ENCODE peak calls at places on chromosomes 16 and 17, in six cellular contexts. One of them, this sample, is unnamed.

GRCh38 chr17:41717408-41718286 is 5.5 kb downstream of the GAST start:
- DNase-seq in IMR-90: peak; percentile 33
- DNase-seq in mesenchymal stem cell: peak; percentile 59
- DNase-seq in H9: no peak
- DNase-seq in H1: no peak
- DNase-seq in trophoblast cell: peak; percentile 85
- DNase-seq in this sample: no peak

GRCh38 chr17:35864853-35865252 is 3.8 kb downstream of the HEATR9 start:
- DNase-seq in IMR-90: no peak
- DNase-seq in mesenchymal stem cell: no peak
- DNase-seq in H9: no peak
- DNase-seq in H1: no peak
- DNase-seq in trophoblast cell: no peak
- DNase-seq in this sample: no peak

GRCh38 chr17:47230864-47231263 is 21.7 kb downstream of the MYL4 start:
- DNase-seq in IMR-90: no peak
- DNase-seq in mesenchymal stem cell: no peak
- DNase-seq in H9: no peak
- DNase-seq in H1: no peak
- DNase-seq in trophoblast cell: no peak
- DNase-seq in this sample: no peak

GRCh38 chr16:11107781-11108465 is 148.1 kb downstream of the SOCS1 start:
- DNase-seq in IMR-90: peak; percentile 90
- DNase-seq in mesenchymal stem cell: peak; percentile 94
- DNase-seq in H9: no peak
- DNase-seq in H1: no peak
- DNase-seq in trophoblast cell: no peak
- DNase-seq in this sample: no peak

GRCh38 chr16:71421911-71422310 is 19.9 kb downstream of the TLE7 start:
- DNase-seq in IMR-90: no peak
- DNase-seq in mesenchymal stem cell: no peak
- DNase-seq in H9: peak; percentile 71
- DNase-seq in H1: no peak
- DNase-seq in trophoblast cell: peak; percentile 56
- DNase-seq in this sample: no peak

GRCh38 chr17:46198233-46198632 is 5.0 kb upstream of the KANSL1 start:
- DNase-seq in IMR-90: no peak
- DNase-seq in mesenchymal stem cell: no peak
- DNase-seq in H9: no peak
- DNase-seq in H1: no peak
- DNase-seq in trophoblast cell: no peak
- DNase-seq in this sample: no peak

GRCh38 chr17:80727409-80727755 is 182.7 kb downstream of the RPTOR start:
- DNase-seq in IMR-90: no peak
- DNase-seq in mesenchymal stem cell: no peak
- DNase-seq in H9: no peak
- DNase-seq in H1: no peak
- DNase-seq in trophoblast cell: no peak
- DNase-seq in this sample: no peak

GRCh38 chr17:29115906-29116651 is 64.1 kb downstream of the MYO18A start:
- DNase-seq in IMR-90: peak; percentile 55
- DNase-seq in mesenchymal stem cell: peak; percentile 69
- DNase-seq in H9: peak; percentile 90
- DNase-seq in H1: peak; percentile 70
- DNase-seq in trophoblast cell: peak; percentile 29
- DNase-seq in this sample: no peak

GRCh38 chr17:9557356-9557755 is 18.3 kb downstream of the STX8 start:
- DNase-seq in IMR-90: peak; percentile 13
- DNase-seq in mesenchymal stem cell: peak; percentile 71
- DNase-seq in H9: no peak
- DNase-seq in H1: no peak
- DNase-seq in trophoblast cell: peak; percentile 75
- DNase-seq in this sample: no peak

GRCh38 chr17:3505008-3505407 is 29.2 kb downstream of the ASPA start:
- DNase-seq in IMR-90: no peak
- DNase-seq in mesenchymal stem cell: no peak
- DNase-seq in H9: no peak
- DNase-seq in H1: no peak
- DNase-seq in trophoblast cell: no peak
- DNase-seq in this sample: no peak

GRCh38 chr16:27529962-27530361 is 19.8 kb downstream of the GTF3C1 start:
- DNase-seq in IMR-90: peak; percentile 82
- DNase-seq in mesenchymal stem cell: peak; percentile 57
- DNase-seq in H9: no peak
- DNase-seq in H1: no peak
- DNase-seq in trophoblast cell: no peak
- DNase-seq in this sample: no peak

GRCh38 chr17:29571883-29572681 is 3.6 kb downstream of the TP53I13 start:
- DNase-seq in IMR-90: no peak
- DNase-seq in mesenchymal stem cell: no peak
- DNase-seq in H9: peak; percentile 35
- DNase-seq in H1: no peak
- DNase-seq in trophoblast cell: peak; percentile 19
- DNase-seq in this sample: no peak

GRCh38 chr17:62692721-62693431 is 65.4 kb downstream of the MRC2 start:
- DNase-seq in IMR-90: no peak
- DNase-seq in mesenchymal stem cell: peak; percentile 36
- DNase-seq in H9: peak; percentile 86
- DNase-seq in H1: no peak
- DNase-seq in trophoblast cell: peak; percentile 18
- DNase-seq in this sample: no peak

GRCh38 chr17:73090396-73091202 is 1.9 kb downstream of the SLC39A11 start:
- DNase-seq in IMR-90: no peak
- DNase-seq in mesenchymal stem cell: no peak
- DNase-seq in H9: no peak
- DNase-seq in H1: no peak
- DNase-seq in trophoblast cell: no peak
- DNase-seq in this sample: no peak

GRCh38 chr17:42201155-42201772 is 7.0 kb upstream of the GHDC start:
- DNase-seq in IMR-90: no peak
- DNase-seq in mesenchymal stem cell: no peak
- DNase-seq in H9: no peak
- DNase-seq in H1: no peak
- DNase-seq in trophoblast cell: no peak
- DNase-seq in this sample: no peak

GRCh38 chr17:9468937-9469336 is 106.7 kb downstream of the STX8 start:
- DNase-seq in IMR-90: no peak
- DNase-seq in mesenchymal stem cell: no peak
- DNase-seq in H9: no peak
- DNase-seq in H1: no peak
- DNase-seq in trophoblast cell: no peak
- DNase-seq in this sample: no peak

GRCh38 chr17:50871369-50871768 is 5.2 kb upstream of the TOB1 start:
- DNase-seq in IMR-90: no peak
- DNase-seq in mesenchymal stem cell: no peak
- DNase-seq in H9: peak; percentile 3
- DNase-seq in H1: no peak
- DNase-seq in trophoblast cell: no peak
- DNase-seq in this sample: no peak

GRCh38 chr16:73068546-73069401 is 20.8 kb upstream of the ZFHX3 start:
- DNase-seq in IMR-90: peak; percentile 99
- DNase-seq in mesenchymal stem cell: peak; percentile 97
- DNase-seq in H9: no peak
- DNase-seq in H1: no peak
- DNase-seq in trophoblast cell: peak; percentile 52
- DNase-seq in this sample: no peak

GRCh38 chr17:17439971-17440843 is 36.6 kb upstream of the MED9 start:
- DNase-seq in IMR-90: peak; percentile 42
- DNase-seq in mesenchymal stem cell: peak; percentile 46
- DNase-seq in H9: peak; percentile 87
- DNase-seq in H1: peak; percentile 74
- DNase-seq in trophoblast cell: peak; percentile 80
- DNase-seq in this sample: peak; percentile 41

GRCh38 chr16:50267651-50268050 is 1.3 kb downstream of the ADCY7 start:
- DNase-seq in IMR-90: no peak
- DNase-seq in mesenchymal stem cell: no peak
- DNase-seq in H9: no peak
- DNase-seq in H1: no peak
- DNase-seq in trophoblast cell: no peak
- DNase-seq in this sample: no peak

GRCh38 chr16:10940501-10941079 is 1.7 kb downstream of the DEXI start:
- DNase-seq in IMR-90: peak; percentile 34
- DNase-seq in mesenchymal stem cell: no peak
- DNase-seq in H9: no peak
- DNase-seq in H1: no peak
- DNase-seq in trophoblast cell: no peak
- DNase-seq in this sample: no peak

GRCh38 chr16:49492090-49492801 is 118.6 kb downstream of the C16orf78 start:
- DNase-seq in IMR-90: no peak
- DNase-seq in mesenchymal stem cell: peak; percentile 20
- DNase-seq in H9: peak; percentile 80
- DNase-seq in H1: peak; percentile 15
- DNase-seq in trophoblast cell: peak; percentile 64
- DNase-seq in this sample: peak; percentile 62

GRCh38 chr17:4554997-4555799 is at the start of gene MYBBP1A:
- DNase-seq in IMR-90: peak; percentile 92
- DNase-seq in mesenchymal stem cell: peak; percentile 95
- DNase-seq in H9: peak; percentile 97
- DNase-seq in H1: peak; percentile 84
- DNase-seq in trophoblast cell: peak; percentile 98
- DNase-seq in this sample: peak; percentile 94
- H4K8ac ChIP-seq in IMR-90: peak within 1 kb of the TSS; percentile 96
- H4K8ac ChIP-seq in mesenchymal stem cell: peak within 1 kb of the TSS; percentile 72
- H4K8ac ChIP-seq in H9: no peak within 1 kb of the TSS
- H4K8ac ChIP-seq in H1: peak within 1 kb of the TSS; percentile 95
- H4K8ac ChIP-seq in trophoblast cell: peak within 1 kb of the TSS; percentile 95
- H4K8ac ChIP-seq in this sample: peak within 1 kb of the TSS; percentile 52

GRCh38 chr17:57985675-57985974 is 2.4 kb downstream of the VEZF1 start:
- DNase-seq in IMR-90: peak; percentile 25
- DNase-seq in mesenchymal stem cell: peak; percentile 53
- DNase-seq in H9: no peak
- DNase-seq in H1: no peak
- DNase-seq in trophoblast cell: peak; percentile 50
- DNase-seq in this sample: no peak
- H4K91ac ChIP-seq in IMR-90: no peak overlapping the region
- H4K91ac ChIP-seq in mesenchymal stem cell: no peak overlapping the region
- H4K91ac ChIP-seq in H9: no peak overlapping the region
- H4K91ac ChIP-seq in H1: no peak overlapping the region
- H4K91ac ChIP-seq in trophoblast cell: no peak overlapping the region
- H4K91ac ChIP-seq in this sample: no peak overlapping the region

GRCh38 chr16:80739523-80739922 is 64.9 kb downstream of the CDYL2 start:
- DNase-seq in IMR-90: no peak
- DNase-seq in mesenchymal stem cell: no peak
- DNase-seq in H9: no peak
- DNase-seq in H1: no peak
- DNase-seq in trophoblast cell: no peak
- DNase-seq in this sample: no peak
- H4K8ac ChIP-seq in IMR-90: no peak overlapping the region
- H4K8ac ChIP-seq in mesenchymal stem cell: no peak overlapping the region
- H4K8ac ChIP-seq in H9: no peak overlapping the region
- H4K8ac ChIP-seq in H1: no peak overlapping the region
- H4K8ac ChIP-seq in trophoblast cell: no peak overlapping the region
- H4K8ac ChIP-seq in this sample: no peak overlapping the region

GRCh38 chr17:5225668-5226457 is 8.8 kb downstream of the SCIMP start:
- DNase-seq in IMR-90: no peak
- DNase-seq in mesenchymal stem cell: no peak
- DNase-seq in H9: no peak
- DNase-seq in H1: no peak
- DNase-seq in trophoblast cell: no peak
- DNase-seq in this sample: no peak
- H4K91ac ChIP-seq in IMR-90: no peak overlapping the region
- H4K91ac ChIP-seq in mesenchymal stem cell: no peak overlapping the region
- H4K91ac ChIP-seq in H9: no peak overlapping the region
- H4K91ac ChIP-seq in H1: no peak overlapping the region
- H4K91ac ChIP-seq in trophoblast cell: no peak overlapping the region
- H4K91ac ChIP-seq in this sample: no peak overlapping the region

This sample was measured in neuronal stem cell.